ENCODE peak calls at places on chromosomes 16 and 17, in six cellular contexts. Z is GM12878, H is K562, U is GM12892, C is HepG2, R is H1. P is an unnamed sample.

GRCh38 chr16:59758848-59759247 is 1024.7 kb upstream of the GOT2 start:
- DNase-seq in Z (no peak), H (no peak), U (no peak), C (no peak), R (no peak), P (no peak)

GRCh38 chr17:83200231-83200699 is 120.9 kb downstream of the METRNL start:
- DNase-seq in Z (no peak), H (no peak), U (no peak), C (no peak), R (no peak), P (no peak)

GRCh38 chr17:52995127-52995526 is 827.6 kb upstream of the KIF2B start:
- DNase-seq in Z (no peak), H (no peak), U (no peak), C (no peak), R (no peak), P (no peak)

GRCh38 chr17:82675476-82676245 is 22.8 kb downstream of the RAB40B start:
- DNase-seq in Z (no peak), H (no peak), U (no peak), C (no peak), R (no peak), P (no peak)

GRCh38 chr16:77711775-77712174 is 10.5 kb upstream of the NUDT7 start:
- DNase-seq in Z (no peak), H (no peak), U (no peak), C (peak), R (no peak), P (no peak)

GRCh38 chr17:39867891-39868553 is at the start of gene ZPBP2:
- DNase-seq in Z (no peak), H (no peak), U (peak), C (no peak), R (no peak), P (peak)

GRCh38 chr16:52547001-52547833 is at the start of gene TOX3:
- DNase-seq in Z (no peak), H (no peak), U (no peak), C (no peak), R (no peak), P (peak)

GRCh38 chr16:89701425-89702406 is at the start of gene SPATA2L:
- DNase-seq in Z (peak), H (peak), U (peak), C (peak), R (peak), P (peak)

GRCh38 chr16:20903116-20903888 is 2.7 kb downstream of the LYRM1 start:
- DNase-seq in Z (no peak), H (no peak), U (no peak), C (no peak), R (no peak), P (no peak)

GRCh38 chr17:61616783-61617182 is 25.8 kb upstream of the NACA2 start:
- DNase-seq in Z (no peak), H (no peak), U (no peak), C (no peak), R (no peak), P (no peak)

GRCh38 chr16:856811-857210 is 56.3 kb upstream of the GNG13 start:
- DNase-seq in Z (no peak), H (no peak), U (no peak), C (no peak), R (no peak), P (no peak)

GRCh38 chr16:11632455-11632921 is 35.8 kb upstream of the SNN start:
- DNase-seq in Z (no peak), H (no peak), U (no peak), C (peak), R (no peak), P (no peak)

GRCh38 chr17:68020451-68020779 is 15.1 kb upstream of the KPNA2 start:
- DNase-seq in Z (no peak), H (no peak), U (no peak), C (peak), R (no peak), P (no peak)

GRCh38 chr17:27078296-27078695 is 215.6 kb upstream of the WSB1 start:
- DNase-seq in Z (no peak), H (no peak), U (no peak), C (no peak), R (no peak), P (no peak)

GRCh38 chr17:77898521-77899434 is 59.7 kb upstream of the TNRC6C start:
- DNase-seq in Z (no peak), H (no peak), U (no peak), C (no peak), R (no peak), P (no peak)

GRCh38 chr17:82883461-82884031 is 43.7 kb upstream of the ZNF750 start:
- DNase-seq in Z (no peak), H (no peak), U (no peak), C (no peak), R (no peak), P (no peak)

GRCh38 chr17:65173951-65174683 is 36.9 kb downstream of the RGS9 start:
- DNase-seq in Z (no peak), H (no peak), U (no peak), C (no peak), R (no peak), P (no peak)

GRCh38 chr17:70447588-70447987 is 278.3 kb downstream of the KCNJ2 start:
- DNase-seq in Z (no peak), H (no peak), U (no peak), C (no peak), R (no peak), P (no peak)

GRCh38 chr17:48241131-48241591 is 133.6 kb downstream of the SNX11 start:
- DNase-seq in Z (peak), H (peak), U (peak), C (no peak), R (no peak), P (peak)

GRCh38 chr16:19515765-19516164 is 6.1 kb downstream of the GDE1 start:
- DNase-seq in Z (no peak), H (no peak), U (no peak), C (no peak), R (no peak), P (no peak)

GRCh38 chr16:2936436-2937011 is 24.8 kb downstream of the FLYWCH1 start:
- DNase-seq in Z (no peak), H (no peak), U (no peak), C (no peak), R (no peak), P (no peak)

GRCh38 chr17:60534010-60534555 is 8.0 kb upstream of the APPBP2 start:
- DNase-seq in Z (no peak), H (no peak), U (no peak), C (no peak), R (no peak), P (no peak)

GRCh38 chr17:951388-952132 is 28.0 kb downstream of the NXN start:
- DNase-seq in Z (no peak), H (no peak), U (no peak), C (peak), R (peak), P (no peak)

DNA sequence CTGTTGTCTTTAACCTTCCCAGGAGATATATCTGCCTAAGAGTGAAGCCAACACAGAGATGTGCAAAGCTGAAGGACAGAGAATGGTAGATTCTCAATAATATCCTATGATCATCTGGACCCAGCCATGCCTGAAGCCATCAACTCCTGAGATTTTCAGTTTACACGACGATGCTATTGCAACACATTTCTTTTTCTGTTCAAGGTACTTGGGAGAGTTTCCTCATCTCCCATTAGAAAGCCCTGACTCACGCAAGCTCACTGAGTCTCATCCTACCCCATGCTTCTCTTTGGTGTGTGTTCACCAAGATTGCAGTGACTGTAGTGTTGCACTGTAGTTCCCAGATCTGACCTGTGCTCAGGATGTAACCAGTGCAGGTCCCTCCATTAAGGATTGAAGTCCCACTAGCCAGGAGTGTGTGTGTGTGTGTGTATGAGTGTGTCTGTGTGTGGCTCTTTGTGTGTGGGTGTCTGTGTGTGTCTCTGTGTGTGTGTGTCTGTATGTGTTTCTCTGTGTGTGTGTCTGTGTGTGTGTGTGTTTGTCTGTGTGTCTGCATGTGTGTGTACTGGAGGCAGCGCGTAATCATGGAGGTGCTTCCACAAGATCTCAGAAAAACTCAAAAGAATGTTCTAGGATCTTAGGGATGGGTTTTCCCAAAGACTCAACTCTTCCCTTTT is 15.5 kb downstream of the CES1 start:
- DNase-seq in Z (no peak), H (no peak), U (no peak), C (no peak), R (no peak), P (no peak)
- TF ChIP-seq TAF1 in Z (no peak), H (no peak), U (no peak), C (no peak), R (no peak), P (no peak)

DNA sequence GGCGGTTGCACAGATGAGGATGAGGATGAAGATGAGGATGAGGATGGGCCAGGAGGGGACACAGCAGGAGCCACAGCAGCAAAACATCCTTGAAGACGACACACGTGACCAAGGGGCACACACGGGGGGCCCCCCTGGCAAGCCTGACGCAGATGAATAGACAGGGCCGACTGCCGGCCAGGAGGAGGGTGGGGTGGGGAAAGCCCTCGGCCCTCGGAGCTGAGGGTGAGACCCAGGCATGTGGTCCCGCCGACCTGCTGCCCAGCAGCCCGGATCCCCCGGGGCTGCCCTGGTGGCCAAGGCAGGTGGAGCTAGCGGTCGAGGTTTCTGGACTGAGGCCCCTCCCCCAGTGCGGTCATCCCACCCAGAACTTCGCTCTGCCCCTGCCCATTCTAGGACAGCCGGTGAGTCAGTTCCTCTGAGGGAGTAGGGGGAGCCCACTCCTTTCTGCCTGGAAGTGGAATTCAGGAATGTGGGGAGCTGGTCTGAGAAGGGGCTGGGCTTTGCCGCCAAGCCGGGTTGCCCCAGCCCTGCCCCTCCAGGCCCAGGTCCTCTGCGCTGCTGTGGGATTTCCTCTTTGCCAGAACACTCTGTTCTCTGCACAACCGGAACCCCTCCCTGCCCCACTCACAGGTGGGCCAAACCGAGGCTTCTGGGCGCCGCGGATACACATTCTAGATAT is 9.9 kb downstream of the CYGB start:
- DNase-seq in Z (no peak), H (peak), U (no peak), C (peak), R (no peak), P (no peak)
- TF ChIP-seq POLR2A in Z (no peak), H (no peak), U (no peak), C (no peak), R (no peak), P (no peak)

GRCh38 chr16:27980919-27981670 is 82.4 kb downstream of the GSG1L start:
- DNase-seq in Z (no peak), H (no peak), U (no peak), C (no peak), R (no peak), P (no peak)

GRCh38 chr16:27982184-27982583 is 81.3 kb downstream of the GSG1L start:
- DNase-seq in Z (no peak), H (peak), U (no peak), C (no peak), R (no peak), P (no peak)

GRCh38 chr16:27978876-27979275 is 84.6 kb downstream of the GSG1L start:
- DNase-seq in Z (no peak), H (no peak), U (no peak), C (no peak), R (no peak), P (no peak)

GRCh38 chr16:27977966-27978365 is 85.5 kb downstream of the GSG1L start:
- DNase-seq in Z (no peak), H (no peak), U (no peak), C (no peak), R (no peak), P (no peak)

GRCh38 chr16:27980076-27980775 is 83.3 kb downstream of the GSG1L start:
- DNase-seq in Z (no peak), H (no peak), U (no peak), C (no peak), R (no peak), P (no peak)
- TF ChIP-seq TAF1 in Z (no peak), H (no peak), U (no peak), C (no peak), R (no peak), P (no peak)

DNA sequence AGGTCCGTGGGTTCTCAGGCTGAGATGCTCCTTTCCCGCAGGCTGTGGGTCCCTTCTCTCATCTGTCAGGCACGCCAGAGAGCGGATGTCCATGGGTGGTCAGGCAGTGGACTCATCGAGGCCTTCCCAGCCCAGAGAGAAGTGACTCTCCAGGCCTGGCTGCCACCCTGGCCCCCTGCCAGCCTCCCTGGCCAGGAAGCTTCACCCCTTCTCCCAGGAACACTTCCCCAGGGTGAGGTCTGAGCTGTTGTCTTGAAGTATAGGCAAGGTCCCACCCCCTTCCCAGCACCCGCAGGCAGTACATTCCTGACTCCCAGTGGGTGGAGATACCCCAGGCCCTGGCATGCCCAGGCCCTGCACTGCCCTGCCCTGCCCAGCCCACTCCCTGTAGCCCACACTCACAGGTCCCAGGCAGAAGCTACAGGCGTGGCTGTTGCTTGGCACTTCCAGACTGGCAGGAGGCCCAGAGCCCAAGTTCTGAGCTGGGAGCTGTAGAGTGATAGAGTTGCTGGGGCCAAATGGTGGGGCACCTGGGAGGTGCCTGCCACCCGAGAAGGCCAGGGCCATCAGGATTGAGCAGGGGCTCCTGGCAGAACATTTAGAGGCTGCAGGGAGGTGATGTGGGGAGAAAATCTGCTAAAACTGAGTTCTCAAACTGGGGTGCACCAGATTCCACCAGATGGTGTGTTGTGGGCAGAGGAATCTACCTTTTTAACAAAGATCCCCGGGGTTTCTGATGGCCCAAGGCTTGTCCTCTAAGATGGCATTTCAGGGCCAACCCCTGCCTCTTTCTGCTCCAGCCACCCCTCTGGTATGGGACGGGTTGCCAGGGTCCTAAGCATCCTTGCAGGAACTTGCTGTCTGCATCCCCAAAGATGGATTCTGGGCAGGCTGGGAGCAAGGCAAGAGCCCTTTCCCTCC is 6.7 kb downstream of the ITGA3 start:
- DNase-seq in Z (no peak), H (no peak), U (no peak), C (no peak), R (no peak), P (no peak)
- TF ChIP-seq POLR2A in Z (no peak), H (no peak), U (no peak), C (no peak), R (no peak), P (no peak)

GRCh38 chr16:50617630-50618184 is 63.4 kb downstream of the SNX20 start:
- DNase-seq in Z (no peak), H (no peak), U (no peak), C (peak), R (no peak), P (no peak)

GRCh38 chr16:50615891-50616290 is 65.2 kb downstream of the SNX20 start:
- DNase-seq in Z (no peak), H (no peak), U (no peak), C (no peak), R (no peak), P (no peak)

GRCh38 chr16:50614956-50615727 is 66.0 kb downstream of the SNX20 start:
- DNase-seq in Z (no peak), H (no peak), U (no peak), C (no peak), R (no peak), P (no peak)

GRCh38 chr16:50616883-50617629 is 64.1 kb downstream of the SNX20 start:
- DNase-seq in Z (no peak), H (no peak), U (no peak), C (peak), R (no peak), P (no peak)

DNA sequence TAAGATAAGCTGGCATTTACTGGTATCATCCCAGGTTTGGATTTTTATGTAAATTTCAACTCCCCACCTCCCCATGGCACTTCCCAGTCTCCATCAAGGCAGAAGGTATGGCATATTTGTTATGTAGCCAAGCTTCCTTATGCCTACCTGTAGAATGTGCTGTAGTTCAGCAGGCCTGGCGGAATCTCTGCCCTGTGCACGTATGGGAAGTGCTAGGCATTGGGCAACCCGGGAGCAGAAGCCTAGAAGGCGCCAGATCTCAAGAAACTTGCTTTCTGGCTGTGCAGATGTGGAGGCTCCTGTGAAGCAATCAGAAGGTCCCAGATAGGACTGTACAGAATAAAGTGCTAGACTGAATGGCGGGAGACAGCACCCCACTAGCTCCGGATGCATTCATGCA is 64.7 kb downstream of the SNX20 start:
- DNase-seq in Z (no peak), H (no peak), U (no peak), C (no peak), R (no peak), P (no peak)
- TF ChIP-seq TAF1 in Z (no peak), H (no peak), U (no peak), C (no peak), R (no peak), P (no peak)

GRCh38 chr17:62965649-62966425 is at the start of gene TANC2:
- DNase-seq in Z (peak), H (peak), U (peak), C (peak), R (peak), P (peak)
- TF ChIP-seq POLR2A in Z (no peak), H (peak), U (no peak), C (no peak), R (no peak), P (no peak)